ENCODE peak calls at places on chromosome 7, in seven cellular contexts. D, U, L, R, E, X and H are unnamed samples.

GRCh38 chr7:78326870-78327269 is 528.3 kb downstream of the PHTF2 start:
- DNase-seq in D (no peak), U (no peak), L (peak; percentile 5), R (no peak), E (peak; percentile 25), X (peak; percentile 19), H (no peak)

GRCh38 chr7:119127706-119128105 is 903.2 kb downstream of the ANKRD7 start:
- DNase-seq in D (no peak), U (no peak), L (no peak), R (no peak), E (no peak), X (no peak), H (no peak)

GRCh38 chr7:140719711-140720110 is 23.2 kb downstream of the NDUFB2 start:
- DNase-seq in D (no peak), U (no peak), L (peak; percentile 38), R (no peak), E (no peak), X (peak; percentile 11), H (peak; percentile 5)

GRCh38 chr7:123026251-123026650 is 30.8 kb upstream of the TAS2R16 start:
- DNase-seq in D (no peak), U (no peak), L (no peak), R (no peak), E (no peak), X (no peak), H (no peak)

GRCh38 chr7:52940511-52940910 is 94.9 kb upstream of the POM121L12 start:
- DNase-seq in D (no peak), U (no peak), L (no peak), R (no peak), E (no peak), X (no peak), H (no peak)

GRCh38 chr7:139753079-139753692 is 24.6 kb downstream of the HIPK2 start:
- DNase-seq in D (no peak), U (no peak), L (no peak), R (no peak), E (no peak), X (no peak), H (no peak)

GRCh38 chr7:9718071-9718470 is 1255.6 kb upstream of the PHF14 start:
- DNase-seq in D (no peak), U (no peak), L (no peak), R (no peak), E (no peak), X (peak; percentile 9), H (no peak)

GRCh38 chr7:44606341-44607140 is at the start of gene OGDH:
- DNase-seq in D (peak; percentile 99), U (peak; percentile 98), L (peak; percentile 99), R (peak; percentile 99), E (peak; percentile 99), X (peak; percentile 99), H (peak; percentile 93)

GRCh38 chr7:120273476-120273975 is 551 bp downstream of the KCND2 start:
- DNase-seq in D (peak; percentile 60), U (peak; percentile 40), L (peak; percentile 43), R (no peak), E (no peak), X (peak; percentile 16), H (peak; percentile 8)

GRCh38 chr7:28354601-28355062 is 57.7 kb upstream of the CREB5 start:
- DNase-seq in D (peak; percentile 95), U (no peak), L (peak; percentile 89), R (no peak), E (no peak), X (peak; percentile 95), H (peak; percentile 99)

GRCh38 chr7:47576031-47576908 is 5.6 kb downstream of the TNS3 start:
- DNase-seq in D (peak; percentile 71), U (peak; percentile 77), L (peak; percentile 78), R (peak; percentile 72), E (peak; percentile 64), X (peak; percentile 61), H (peak; percentile 56)
- H3K4me3 ChIP-seq in D (no peak overlapping the region), U (peak overlapping the region; percentile 54), L (no peak overlapping the region), R (peak overlapping the region; percentile 26), E (peak overlapping the region; percentile 33), X (no peak overlapping the region), H (no peak overlapping the region)

GRCh38 chr7:121510302-121510701 is 114.2 kb upstream of the FAM3C start:
- DNase-seq in D (no peak), U (no peak), L (no peak), R (no peak), E (no peak), X (no peak), H (no peak)
- TF ChIP-seq CTCF in D (no peak), U (peak; percentile 14), L (no peak), R (no peak), E (no peak), X (no peak), H (no peak)

GRCh38 chr7:12727455-12728191 is 40.2 kb downstream of the ARL4A start:
- DNase-seq in D (no peak), U (no peak), L (peak; percentile 29), R (no peak), E (no peak), X (peak; percentile 23), H (no peak)
- H3K4me3 ChIP-seq in D (no peak overlapping the region), U (peak overlapping the region; percentile 56), L (no peak overlapping the region), R (no peak overlapping the region), E (no peak overlapping the region), X (no peak overlapping the region), H (no peak overlapping the region)

DNA sequence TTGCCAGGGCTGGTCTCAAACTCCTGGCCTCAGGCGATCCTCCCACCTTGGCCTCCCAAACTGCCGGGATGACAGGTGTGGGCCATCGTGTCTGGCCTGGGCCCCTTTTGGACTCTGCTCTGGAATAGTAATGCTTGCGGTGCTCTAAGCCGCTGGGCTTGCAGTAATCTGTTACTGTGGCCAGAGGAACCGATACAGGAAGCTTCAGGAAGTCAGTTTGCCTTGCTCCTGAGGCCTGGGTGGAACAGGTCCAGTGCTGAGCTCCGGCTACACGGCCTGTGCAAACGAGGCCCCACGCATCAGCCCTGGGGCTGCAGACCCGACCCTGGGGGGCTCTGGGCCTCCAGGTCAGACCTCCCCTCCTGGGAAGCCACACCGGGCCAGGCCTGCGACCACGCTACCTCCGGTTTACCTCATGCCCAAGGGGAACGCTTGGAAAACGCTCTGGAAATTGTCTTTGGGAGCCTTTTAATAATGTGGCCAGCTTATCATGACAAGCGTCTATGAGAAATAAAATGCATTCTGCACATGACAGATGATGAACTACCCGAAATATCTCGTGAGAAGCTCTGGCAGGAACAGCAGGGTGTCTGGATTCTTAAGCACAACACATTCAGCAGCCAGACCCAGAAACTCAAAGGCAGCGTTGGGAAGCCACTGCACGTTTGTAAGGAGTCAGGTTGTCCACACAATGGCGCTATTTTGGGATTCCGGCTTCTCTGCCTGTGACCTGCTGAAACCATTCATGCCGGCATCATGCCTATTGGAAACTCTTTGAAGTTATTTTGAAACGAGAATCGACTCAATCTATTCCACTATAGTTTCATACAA is 10.1 kb upstream of the ADAP1 start:
- DNase-seq in D (no peak), U (peak; percentile 39), L (peak; percentile 69), R (peak; percentile 72), E (peak; percentile 23), X (peak; percentile 59), H (no peak)
- TF ChIP-seq CTCF in D (peak; percentile 10), U (peak; percentile 24), L (peak; percentile 33), R (peak; percentile 24), E (peak; percentile 34), X (peak; percentile 35), H (peak; percentile 12)

GRCh38 chr7:135748770-135749169 is at the start of gene FAM180A:
- DNase-seq in D (peak; percentile 53), U (peak; percentile 62), L (peak; percentile 92), R (peak; percentile 81), E (peak; percentile 64), X (peak; percentile 44), H (peak; percentile 30)
- H3K4me3 ChIP-seq in D (no peak within 1 kb of the TSS), U (peak within 1 kb of the TSS; percentile 4), L (peak within 1 kb of the TSS; percentile 31), R (peak within 1 kb of the TSS; percentile 47), E (peak within 1 kb of the TSS; percentile 45), X (no peak within 1 kb of the TSS), H (no peak within 1 kb of the TSS)

GRCh38 chr7:25321424-25321823 is 93.1 kb upstream of the NPVF start:
- DNase-seq in D (no peak), U (no peak), L (no peak), R (no peak), E (no peak), X (no peak), H (no peak)

GRCh38 chr7:25319707-25320106 is 91.4 kb upstream of the NPVF start:
- DNase-seq in D (no peak), U (no peak), L (no peak), R (no peak), E (no peak), X (no peak), H (no peak)

GRCh38 chr7:25314729-25315267 is 86.5 kb upstream of the NPVF start:
- DNase-seq in D (peak; percentile 25), U (no peak), L (peak; percentile 48), R (no peak), E (no peak), X (no peak), H (peak; percentile 8)

GRCh38 chr7:25316366-25316765 is 88.1 kb upstream of the NPVF start:
- DNase-seq in D (no peak), U (no peak), L (no peak), R (no peak), E (no peak), X (no peak), H (no peak)

GRCh38 chr7:25318077-25318476 is 89.8 kb upstream of the NPVF start:
- DNase-seq in D (no peak), U (no peak), L (no peak), R (no peak), E (no peak), X (no peak), H (no peak)
- TF ChIP-seq CTCF in D (no peak), U (no peak), L (no peak), R (no peak), E (no peak), X (no peak), H (no peak)

DNA sequence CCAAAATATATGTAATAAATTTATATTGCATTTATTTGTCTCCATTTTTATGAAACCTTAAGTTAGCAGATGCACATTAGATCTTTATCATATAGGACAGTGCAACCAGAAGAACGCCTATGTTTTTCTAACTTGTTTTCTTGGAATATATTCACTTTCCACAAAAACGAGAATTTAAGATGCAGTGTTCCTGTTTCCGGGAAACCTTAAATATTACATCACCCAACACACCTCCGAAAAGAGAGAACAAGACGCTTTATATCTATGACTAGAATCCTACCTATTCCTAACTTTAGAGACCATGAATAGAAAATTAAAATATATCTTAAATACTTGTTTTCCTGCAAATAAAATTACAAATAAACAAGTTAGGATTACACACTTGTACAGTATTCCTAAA is 1.9 kb downstream of the EZH2 start:
- DNase-seq in D (no peak), U (no peak), L (no peak), R (no peak), E (no peak), X (no peak), H (no peak)
- H3K4me3 ChIP-seq in D (peak overlapping the region; percentile 78), U (no peak overlapping the region), L (no peak overlapping the region), R (no peak overlapping the region), E (no peak overlapping the region), X (no peak overlapping the region), H (no peak overlapping the region)

GRCh38 chr7:157831901-157832810 is 495.4 kb downstream of the DNAJB6 start:
- DNase-seq in D (no peak), U (no peak), L (no peak), R (no peak), E (no peak), X (no peak), H (no peak)
- TF ChIP-seq CTCF in D (no peak), U (no peak), L (no peak), R (no peak), E (no peak), X (no peak), H (no peak)